ENCODE peak calls at places on chromosomes 4 and X, in seven cellular contexts. One of them, this sample, is unnamed.

GRCh38 chr4:167176723-167177367 is 57.4 kb downstream of the SPOCK3 start:
- DNase-seq in GM12865: no peak
- DNase-seq in lower leg skin: no peak
- DNase-seq in brain microvascular endothelial cell: no peak
- DNase-seq in HCT116: no peak
- DNase-seq in cardiac muscle cell: peak
- DNase-seq in gastrocnemius medialis: no peak
- DNase-seq in this sample: no peak

GRCh38 chr4:177718514-177718913 is 276.3 kb upstream of the AGA start:
- DNase-seq in GM12865: no peak
- DNase-seq in lower leg skin: no peak
- DNase-seq in brain microvascular endothelial cell: no peak
- DNase-seq in HCT116: no peak
- DNase-seq in cardiac muscle cell: no peak
- DNase-seq in gastrocnemius medialis: no peak
- DNase-seq in this sample: no peak

GRCh38 chr4:140695483-140695882 is 60.7 kb downstream of the TBC1D9 start:
- DNase-seq in GM12865: no peak
- DNase-seq in lower leg skin: no peak
- DNase-seq in brain microvascular endothelial cell: no peak
- DNase-seq in HCT116: no peak
- DNase-seq in cardiac muscle cell: no peak
- DNase-seq in gastrocnemius medialis: no peak
- DNase-seq in this sample: no peak

GRCh38 chr4:61604054-61604453 is 403.9 kb downstream of the ADGRL3 start:
- DNase-seq in GM12865: no peak
- DNase-seq in lower leg skin: no peak
- DNase-seq in brain microvascular endothelial cell: no peak
- DNase-seq in HCT116: no peak
- DNase-seq in cardiac muscle cell: no peak
- DNase-seq in gastrocnemius medialis: no peak
- DNase-seq in this sample: no peak

GRCh38 chr4:45646885-45647598 is 476.8 kb downstream of the GABRG1 start:
- DNase-seq in GM12865: no peak
- DNase-seq in lower leg skin: no peak
- DNase-seq in brain microvascular endothelial cell: no peak
- DNase-seq in HCT116: no peak
- DNase-seq in cardiac muscle cell: no peak
- DNase-seq in gastrocnemius medialis: no peak
- DNase-seq in this sample: no peak

GRCh38 chr4:4687935-4688727 is 146.3 kb upstream of the STX18 start:
- DNase-seq in GM12865: no peak
- DNase-seq in lower leg skin: no peak
- DNase-seq in brain microvascular endothelial cell: no peak
- DNase-seq in HCT116: no peak
- DNase-seq in cardiac muscle cell: no peak
- DNase-seq in gastrocnemius medialis: no peak
- DNase-seq in this sample: no peak

GRCh38 chr4:158996669-158997074 is 106.2 kb upstream of the RAPGEF2 start:
- DNase-seq in GM12865: no peak
- DNase-seq in lower leg skin: no peak
- DNase-seq in brain microvascular endothelial cell: peak
- DNase-seq in HCT116: peak
- DNase-seq in cardiac muscle cell: no peak
- DNase-seq in gastrocnemius medialis: no peak
- DNase-seq in this sample: peak

GRCh38 chr4:177339794-177340374 is 30.2 kb downstream of the NEIL3 start:
- DNase-seq in GM12865: peak
- DNase-seq in lower leg skin: no peak
- DNase-seq in brain microvascular endothelial cell: no peak
- DNase-seq in HCT116: peak
- DNase-seq in cardiac muscle cell: peak
- DNase-seq in gastrocnemius medialis: no peak
- DNase-seq in this sample: no peak

GRCh38 chr4:123556526-123556925 is 159.9 kb downstream of the SPRY1 start:
- DNase-seq in GM12865: no peak
- DNase-seq in lower leg skin: no peak
- DNase-seq in brain microvascular endothelial cell: no peak
- DNase-seq in HCT116: no peak
- DNase-seq in cardiac muscle cell: no peak
- DNase-seq in gastrocnemius medialis: no peak
- DNase-seq in this sample: no peak

GRCh38 chr4:168795346-168795745 is 214.7 kb downstream of the CBR4 start:
- DNase-seq in GM12865: no peak
- DNase-seq in lower leg skin: no peak
- DNase-seq in brain microvascular endothelial cell: no peak
- DNase-seq in HCT116: no peak
- DNase-seq in cardiac muscle cell: no peak
- DNase-seq in gastrocnemius medialis: no peak
- DNase-seq in this sample: no peak

GRCh38 chr4:66693694-66694093 is 851.6 kb downstream of the CENPC start:
- DNase-seq in GM12865: no peak
- DNase-seq in lower leg skin: no peak
- DNase-seq in brain microvascular endothelial cell: no peak
- DNase-seq in HCT116: no peak
- DNase-seq in cardiac muscle cell: peak
- DNase-seq in gastrocnemius medialis: no peak
- DNase-seq in this sample: no peak

GRCh38 chr4:23373269-23373668 is 516.6 kb downstream of the PPARGC1A start:
- DNase-seq in GM12865: no peak
- DNase-seq in lower leg skin: no peak
- DNase-seq in brain microvascular endothelial cell: peak
- DNase-seq in HCT116: no peak
- DNase-seq in cardiac muscle cell: peak
- DNase-seq in gastrocnemius medialis: peak
- DNase-seq in this sample: no peak

GRCh38 chr4:121164291-121164690 is at the start of gene TNIP3:
- DNase-seq in GM12865: no peak
- DNase-seq in lower leg skin: no peak
- DNase-seq in brain microvascular endothelial cell: peak
- DNase-seq in HCT116: no peak
- DNase-seq in cardiac muscle cell: no peak
- DNase-seq in gastrocnemius medialis: no peak
- DNase-seq in this sample: no peak

GRCh38 chrX:10615931-10616780 is 4.2 kb downstream of the MID1 start:
- DNase-seq in GM12865: peak
- DNase-seq in lower leg skin: no peak
- DNase-seq in brain microvascular endothelial cell: peak
- DNase-seq in HCT116: no peak
- DNase-seq in cardiac muscle cell: peak
- DNase-seq in gastrocnemius medialis: peak
- DNase-seq in this sample: no peak

GRCh38 chrX:21528076-21528475 is 130.1 kb downstream of the KLHL34 start:
- DNase-seq in GM12865: no peak
- DNase-seq in lower leg skin: no peak
- DNase-seq in brain microvascular endothelial cell: no peak
- DNase-seq in HCT116: no peak
- DNase-seq in cardiac muscle cell: no peak
- DNase-seq in gastrocnemius medialis: no peak
- DNase-seq in this sample: peak

GRCh38 chrX:110477593-110478228 is 119.1 kb downstream of the RTL9 start:
- DNase-seq in GM12865: no peak
- DNase-seq in lower leg skin: no peak
- DNase-seq in brain microvascular endothelial cell: no peak
- DNase-seq in HCT116: no peak
- DNase-seq in cardiac muscle cell: no peak
- DNase-seq in gastrocnemius medialis: no peak
- DNase-seq in this sample: no peak

GRCh38 chr4:127870688-127871087 is 10.0 kb upstream of the PLK4 start:
- DNase-seq in GM12865: no peak
- DNase-seq in lower leg skin: no peak
- DNase-seq in brain microvascular endothelial cell: peak
- DNase-seq in HCT116: no peak
- DNase-seq in cardiac muscle cell: peak
- DNase-seq in gastrocnemius medialis: no peak
- DNase-seq in this sample: no peak

DNA sequence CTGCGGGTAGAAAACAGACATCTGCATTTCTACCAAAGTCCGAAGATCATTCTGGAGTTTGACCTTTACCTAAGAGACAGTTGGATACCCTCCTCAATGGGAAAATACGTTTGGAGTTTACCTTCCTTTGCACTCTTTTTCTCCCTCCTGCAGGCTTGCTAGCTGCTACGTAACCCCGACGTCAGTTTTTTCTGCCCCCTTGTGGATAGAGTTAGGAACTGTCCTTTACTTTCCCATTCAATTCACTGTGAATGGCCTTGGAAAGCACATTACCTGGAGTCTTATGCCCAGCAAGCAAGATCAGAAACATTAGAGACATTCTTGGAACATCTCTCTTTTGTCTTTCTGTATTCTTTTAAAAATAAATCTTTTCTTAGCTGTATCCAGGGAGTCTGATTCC is 250.7 kb downstream of the NAP1L3 start:
- DNase-seq in GM12865: peak
- DNase-seq in lower leg skin: no peak
- DNase-seq in brain microvascular endothelial cell: no peak
- DNase-seq in HCT116: no peak
- DNase-seq in cardiac muscle cell: peak
- DNase-seq in gastrocnemius medialis: no peak
- DNase-seq in this sample: no peak
- TF ChIP-seq CTCF in GM12865: peak
- TF ChIP-seq CTCF in lower leg skin: no peak
- TF ChIP-seq CTCF in brain microvascular endothelial cell: peak
- TF ChIP-seq CTCF in HCT116: peak
- TF ChIP-seq CTCF in cardiac muscle cell: peak
- TF ChIP-seq CTCF in gastrocnemius medialis: peak
- TF ChIP-seq CTCF in this sample: peak

DNA sequence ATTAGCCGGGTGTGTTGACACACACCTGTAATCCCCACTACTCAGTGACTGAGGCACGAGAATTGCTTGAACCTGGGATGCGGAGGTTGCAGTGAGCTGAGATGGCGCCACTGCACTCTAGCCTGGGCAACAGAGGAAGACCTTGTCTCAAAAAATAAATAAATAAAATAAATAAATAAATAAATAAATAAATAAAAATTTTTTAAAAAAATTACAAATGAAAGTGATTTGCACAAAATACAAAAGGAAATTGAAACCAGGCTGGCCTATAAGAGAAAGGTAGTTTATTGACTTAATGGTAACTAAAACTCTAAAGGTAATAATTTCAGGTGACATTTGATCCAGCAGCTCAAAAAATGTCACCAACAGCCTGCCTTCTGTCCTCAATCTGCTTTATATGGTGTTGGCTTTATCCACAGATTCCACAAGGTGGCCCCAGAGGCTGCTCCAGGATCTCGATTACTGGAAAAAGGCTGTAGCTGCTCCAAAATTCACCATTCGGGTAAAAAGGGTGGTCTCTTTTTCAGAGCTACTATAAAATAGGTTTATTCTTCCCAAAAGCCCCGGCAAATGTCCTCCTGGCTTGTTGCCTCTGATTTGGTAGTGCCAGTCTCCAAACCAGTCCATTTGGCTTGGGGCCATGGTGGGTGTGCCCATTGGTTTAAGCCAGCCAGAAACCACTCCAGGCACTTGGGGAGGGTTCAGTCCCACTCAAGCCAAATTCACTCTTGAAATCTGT is 61.4 kb upstream of the TRIM2 start:
- DNase-seq in GM12865: peak
- DNase-seq in lower leg skin: peak
- DNase-seq in brain microvascular endothelial cell: peak
- DNase-seq in HCT116: peak
- DNase-seq in cardiac muscle cell: peak
- DNase-seq in gastrocnemius medialis: peak
- DNase-seq in this sample: peak
- H3K4me3 ChIP-seq in GM12865: no peak
- H3K4me3 ChIP-seq in lower leg skin: no peak
- H3K4me3 ChIP-seq in brain microvascular endothelial cell: no peak
- H3K4me3 ChIP-seq in HCT116: no peak
- H3K4me3 ChIP-seq in cardiac muscle cell: no peak
- H3K4me3 ChIP-seq in gastrocnemius medialis: peak
- H3K4me3 ChIP-seq in this sample: no peak

GRCh38 chr4:7924570-7924969 is 15.1 kb downstream of the AFAP1 start:
- DNase-seq in GM12865: no peak
- DNase-seq in lower leg skin: no peak
- DNase-seq in brain microvascular endothelial cell: no peak
- DNase-seq in HCT116: no peak
- DNase-seq in cardiac muscle cell: no peak
- DNase-seq in gastrocnemius medialis: no peak
- DNase-seq in this sample: no peak

GRCh38 chr4:7932333-7932732 is 7.3 kb downstream of the AFAP1 start:
- DNase-seq in GM12865: no peak
- DNase-seq in lower leg skin: no peak
- DNase-seq in brain microvascular endothelial cell: no peak
- DNase-seq in HCT116: no peak
- DNase-seq in cardiac muscle cell: no peak
- DNase-seq in gastrocnemius medialis: no peak
- DNase-seq in this sample: no peak

GRCh38 chr4:7929530-7929951 is 10.1 kb downstream of the AFAP1 start:
- DNase-seq in GM12865: no peak
- DNase-seq in lower leg skin: peak
- DNase-seq in brain microvascular endothelial cell: no peak
- DNase-seq in HCT116: peak
- DNase-seq in cardiac muscle cell: peak
- DNase-seq in gastrocnemius medialis: no peak
- DNase-seq in this sample: peak

GRCh38 chr4:7926822-7927221 is 12.8 kb downstream of the AFAP1 start:
- DNase-seq in GM12865: no peak
- DNase-seq in lower leg skin: peak
- DNase-seq in brain microvascular endothelial cell: no peak
- DNase-seq in HCT116: no peak
- DNase-seq in cardiac muscle cell: no peak
- DNase-seq in gastrocnemius medialis: no peak
- DNase-seq in this sample: no peak

GRCh38 chr4:7928711-7929505 is 10.8 kb downstream of the AFAP1 start:
- DNase-seq in GM12865: no peak
- DNase-seq in lower leg skin: peak
- DNase-seq in brain microvascular endothelial cell: no peak
- DNase-seq in HCT116: peak
- DNase-seq in cardiac muscle cell: no peak
- DNase-seq in gastrocnemius medialis: peak
- DNase-seq in this sample: peak
- TF ChIP-seq CTCF in GM12865: no peak
- TF ChIP-seq CTCF in lower leg skin: no peak
- TF ChIP-seq CTCF in brain microvascular endothelial cell: peak
- TF ChIP-seq CTCF in HCT116: peak
- TF ChIP-seq CTCF in cardiac muscle cell: peak
- TF ChIP-seq CTCF in gastrocnemius medialis: peak
- TF ChIP-seq CTCF in this sample: peak

DNA sequence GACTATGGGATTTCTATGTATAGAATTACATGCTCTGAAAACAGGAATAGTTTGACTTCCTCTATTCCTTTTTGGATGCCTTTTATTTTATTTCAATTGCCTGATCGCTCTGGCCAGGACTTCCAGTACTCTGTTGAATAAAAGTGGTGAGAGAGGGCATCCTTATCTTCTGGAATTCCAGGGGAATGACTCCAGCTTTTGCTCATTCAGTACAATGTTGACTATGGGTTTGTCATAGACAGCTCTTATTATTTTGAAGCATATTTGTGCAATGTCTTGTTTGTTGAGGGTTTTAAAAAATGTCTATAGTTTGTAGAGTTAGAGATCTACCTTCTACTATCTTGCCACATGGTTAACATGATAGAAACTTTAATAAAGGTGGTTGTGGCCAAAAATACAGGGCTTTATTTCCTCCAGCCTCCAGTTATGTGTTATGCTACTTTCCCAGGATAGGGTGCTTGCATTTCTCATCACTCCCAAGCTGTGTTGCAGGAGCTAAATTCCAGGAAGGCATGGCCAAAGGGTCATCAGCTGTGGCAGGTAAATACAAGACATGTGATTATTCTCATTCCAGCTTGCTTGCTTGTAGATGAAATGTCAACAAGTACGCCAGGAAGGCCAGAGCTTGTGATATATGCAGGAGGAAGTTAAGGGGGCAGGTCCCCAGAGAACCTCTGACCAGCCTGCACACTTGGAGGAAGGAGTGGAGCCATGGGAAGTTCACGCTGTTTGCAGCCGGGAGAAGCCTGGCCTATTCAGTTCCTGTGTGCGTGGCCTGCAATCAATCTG is 142.4 kb upstream of the CPXCR1 start:
- DNase-seq in GM12865: no peak
- DNase-seq in lower leg skin: no peak
- DNase-seq in brain microvascular endothelial cell: peak
- DNase-seq in HCT116: no peak
- DNase-seq in cardiac muscle cell: no peak
- DNase-seq in gastrocnemius medialis: no peak
- DNase-seq in this sample: no peak
- H3K4me3 ChIP-seq in GM12865: no peak
- H3K4me3 ChIP-seq in lower leg skin: no peak
- H3K4me3 ChIP-seq in brain microvascular endothelial cell: no peak
- H3K4me3 ChIP-seq in HCT116: no peak
- H3K4me3 ChIP-seq in cardiac muscle cell: no peak
- H3K4me3 ChIP-seq in gastrocnemius medialis: no peak
- H3K4me3 ChIP-seq in this sample: no peak

This sample was measured in LNCaP clone FGC.